ENCODE peak calls at places on chromosomes 4 and X, in ten cellular contexts. One of them, this sample, is unnamed.

GRCh38 chr4:3168029-3168428 is 80.9 kb upstream of the MSANTD1 start:
- DNase-seq in HFF-Myc: no peak
- DNase-seq in tibial nerve: no peak
- DNase-seq in IMR-90: peak; percentile 76
- DNase-seq in cardiac fibroblast: peak; percentile 22
- DNase-seq in cardiac muscle cell: peak; percentile 17
- DNase-seq in progenitor cell of endocrine pancreas: no peak
- DNase-seq in CD4-positive, alpha-beta T cell: no peak
- DNase-seq in H9: no peak
- DNase-seq in GM20000: no peak
- DNase-seq in this sample: no peak

GRCh38 chr4:2858451-2859217 is 15.0 kb downstream of the ADD1 start:
- DNase-seq in HFF-Myc: no peak
- DNase-seq in tibial nerve: no peak
- DNase-seq in IMR-90: peak; percentile 58
- DNase-seq in cardiac fibroblast: peak; percentile 62
- DNase-seq in cardiac muscle cell: peak; percentile 65
- DNase-seq in progenitor cell of endocrine pancreas: no peak
- DNase-seq in CD4-positive, alpha-beta T cell: no peak
- DNase-seq in H9: no peak
- DNase-seq in GM20000: no peak
- DNase-seq in this sample: no peak

GRCh38 chrX:140815868-140816267 is 106.3 kb downstream of the LINC00632 start:
- DNase-seq in HFF-Myc: peak; percentile 10
- DNase-seq in tibial nerve: no peak
- DNase-seq in IMR-90: peak; percentile 10
- DNase-seq in cardiac fibroblast: peak; percentile 49
- DNase-seq in cardiac muscle cell: peak; percentile 69
- DNase-seq in progenitor cell of endocrine pancreas: no peak
- DNase-seq in CD4-positive, alpha-beta T cell: no peak
- DNase-seq in H9: no peak
- DNase-seq in GM20000: no peak
- DNase-seq in this sample: no peak

GRCh38 chr4:8133897-8134542 is 24.6 kb downstream of the ABLIM2 start:
- DNase-seq in HFF-Myc: no peak
- DNase-seq in tibial nerve: no peak
- DNase-seq in IMR-90: no peak
- DNase-seq in cardiac fibroblast: no peak
- DNase-seq in cardiac muscle cell: no peak
- DNase-seq in progenitor cell of endocrine pancreas: no peak
- DNase-seq in CD4-positive, alpha-beta T cell: no peak
- DNase-seq in H9: peak; percentile 63
- DNase-seq in GM20000: no peak
- DNase-seq in this sample: no peak

GRCh38 chr4:124329134-124329533 is 383.4 kb downstream of the ANKRD50 start:
- DNase-seq in HFF-Myc: no peak
- DNase-seq in tibial nerve: no peak
- DNase-seq in IMR-90: no peak
- DNase-seq in cardiac fibroblast: no peak
- DNase-seq in cardiac muscle cell: no peak
- DNase-seq in progenitor cell of endocrine pancreas: no peak
- DNase-seq in CD4-positive, alpha-beta T cell: no peak
- DNase-seq in H9: no peak
- DNase-seq in GM20000: no peak
- DNase-seq in this sample: no peak

GRCh38 chr4:124997124-124997523 is 284.6 kb upstream of the ANKRD50 start:
- DNase-seq in HFF-Myc: no peak
- DNase-seq in tibial nerve: no peak
- DNase-seq in IMR-90: no peak
- DNase-seq in cardiac fibroblast: no peak
- DNase-seq in cardiac muscle cell: no peak
- DNase-seq in progenitor cell of endocrine pancreas: no peak
- DNase-seq in CD4-positive, alpha-beta T cell: no peak
- DNase-seq in H9: no peak
- DNase-seq in GM20000: no peak
- DNase-seq in this sample: no peak

GRCh38 chrX:49001521-49002090 is 458 bp downstream of the GRIPAP1 start:
- DNase-seq in HFF-Myc: no peak
- DNase-seq in tibial nerve: peak; percentile 5
- DNase-seq in IMR-90: peak; percentile 36
- DNase-seq in cardiac fibroblast: peak; percentile 46
- DNase-seq in cardiac muscle cell: peak; percentile 44
- DNase-seq in progenitor cell of endocrine pancreas: no peak
- DNase-seq in CD4-positive, alpha-beta T cell: peak; percentile 40
- DNase-seq in H9: peak; percentile 50
- DNase-seq in GM20000: peak; percentile 34
- DNase-seq in this sample: peak; percentile 3

GRCh38 chrX:5397409-5397808 is 831.3 kb downstream of the NLGN4X start:
- DNase-seq in HFF-Myc: no peak
- DNase-seq in tibial nerve: no peak
- DNase-seq in IMR-90: no peak
- DNase-seq in cardiac fibroblast: no peak
- DNase-seq in cardiac muscle cell: no peak
- DNase-seq in progenitor cell of endocrine pancreas: no peak
- DNase-seq in CD4-positive, alpha-beta T cell: no peak
- DNase-seq in H9: no peak
- DNase-seq in GM20000: no peak
- DNase-seq in this sample: peak; percentile 18

GRCh38 chr4:173370130-173370476 is 651 bp upstream of the SAP30 start:
- DNase-seq in HFF-Myc: no peak
- DNase-seq in tibial nerve: peak; percentile 62
- DNase-seq in IMR-90: no peak
- DNase-seq in cardiac fibroblast: no peak
- DNase-seq in cardiac muscle cell: no peak
- DNase-seq in progenitor cell of endocrine pancreas: no peak
- DNase-seq in CD4-positive, alpha-beta T cell: peak; percentile 62
- DNase-seq in H9: no peak
- DNase-seq in GM20000: peak; percentile 29
- DNase-seq in this sample: peak; percentile 40

GRCh38 chrX:23554304-23554703 is 113.0 kb upstream of the PRDX4 start:
- DNase-seq in HFF-Myc: peak; percentile 9
- DNase-seq in tibial nerve: peak; percentile 19
- DNase-seq in IMR-90: peak; percentile 50
- DNase-seq in cardiac fibroblast: peak; percentile 60
- DNase-seq in cardiac muscle cell: peak; percentile 60
- DNase-seq in progenitor cell of endocrine pancreas: no peak
- DNase-seq in CD4-positive, alpha-beta T cell: no peak
- DNase-seq in H9: no peak
- DNase-seq in GM20000: peak; percentile 4
- DNase-seq in this sample: no peak
- TF ChIP-seq CTCF in HFF-Myc: peak; percentile 28
- TF ChIP-seq CTCF in tibial nerve: peak; percentile 16
- TF ChIP-seq CTCF in IMR-90: peak; percentile 57
- TF ChIP-seq CTCF in cardiac fibroblast: peak; percentile 37
- TF ChIP-seq CTCF in cardiac muscle cell: peak; percentile 52
- TF ChIP-seq CTCF in progenitor cell of endocrine pancreas: peak; percentile 81
- TF ChIP-seq CTCF in CD4-positive, alpha-beta T cell: no peak
- TF ChIP-seq CTCF in H9: peak; percentile 91
- TF ChIP-seq CTCF in GM20000: no peak
- TF ChIP-seq CTCF in this sample: peak; percentile 44

DNA sequence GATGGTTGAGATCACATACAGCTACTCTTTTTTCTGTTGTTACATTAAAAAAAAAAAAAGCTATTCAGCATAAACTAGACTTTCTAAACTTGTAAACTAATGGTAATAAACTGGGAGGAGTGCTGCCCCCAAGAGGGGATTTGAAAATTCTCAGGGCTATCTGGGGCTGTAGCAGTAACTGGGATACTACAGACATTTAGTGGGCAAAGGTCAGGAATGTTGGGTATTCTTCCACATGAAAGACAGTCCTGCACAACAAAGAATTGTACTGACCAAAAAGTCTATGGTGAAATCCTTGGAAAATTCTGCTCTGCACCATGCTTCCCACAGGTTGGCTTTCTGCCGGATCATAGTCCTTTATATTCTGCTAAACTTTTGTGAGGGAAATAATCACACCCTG is 232.6 kb upstream of the BOD1L1 start:
- DNase-seq in HFF-Myc: no peak
- DNase-seq in tibial nerve: no peak
- DNase-seq in IMR-90: no peak
- DNase-seq in cardiac fibroblast: peak; percentile 8
- DNase-seq in cardiac muscle cell: peak; percentile 23
- DNase-seq in progenitor cell of endocrine pancreas: no peak
- DNase-seq in CD4-positive, alpha-beta T cell: no peak
- DNase-seq in H9: no peak
- DNase-seq in GM20000: no peak
- DNase-seq in this sample: no peak
- TF ChIP-seq CTCF in HFF-Myc: peak; percentile 17
- TF ChIP-seq CTCF in tibial nerve: no peak
- TF ChIP-seq CTCF in IMR-90: no peak
- TF ChIP-seq CTCF in cardiac fibroblast: peak; percentile 10
- TF ChIP-seq CTCF in cardiac muscle cell: peak; percentile 27
- TF ChIP-seq CTCF in progenitor cell of endocrine pancreas: peak; percentile 13
- TF ChIP-seq CTCF in CD4-positive, alpha-beta T cell: no peak
- TF ChIP-seq CTCF in H9: peak; percentile 65
- TF ChIP-seq CTCF in GM20000: no peak
- TF ChIP-seq CTCF in this sample: no peak

DNA sequence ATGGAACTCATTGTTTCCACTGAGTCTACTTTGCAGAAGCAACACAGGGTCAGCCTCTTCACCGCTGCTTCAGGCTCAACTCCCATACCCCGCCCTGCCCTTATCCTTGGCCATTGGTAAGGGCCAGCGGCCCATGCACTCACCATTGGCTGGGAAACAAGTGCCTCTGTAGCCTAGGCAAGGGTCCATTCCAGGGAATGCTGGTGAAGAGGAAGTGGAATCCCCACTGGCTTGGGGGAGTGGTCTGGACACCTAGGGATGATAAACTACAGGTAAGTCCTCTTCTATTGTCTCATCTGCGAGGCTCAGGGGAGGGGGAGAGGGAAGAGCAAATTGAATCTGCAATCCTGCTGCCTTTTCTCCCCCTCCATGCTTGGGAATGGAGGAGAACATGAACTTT is 153.1 kb downstream of the SH3BGRL start:
- DNase-seq in HFF-Myc: no peak
- DNase-seq in tibial nerve: no peak
- DNase-seq in IMR-90: no peak
- DNase-seq in cardiac fibroblast: no peak
- DNase-seq in cardiac muscle cell: no peak
- DNase-seq in progenitor cell of endocrine pancreas: no peak
- DNase-seq in CD4-positive, alpha-beta T cell: no peak
- DNase-seq in H9: no peak
- DNase-seq in GM20000: no peak
- DNase-seq in this sample: no peak
- TF ChIP-seq CTCF in HFF-Myc: no peak
- TF ChIP-seq CTCF in tibial nerve: no peak
- TF ChIP-seq CTCF in IMR-90: no peak
- TF ChIP-seq CTCF in cardiac fibroblast: no peak
- TF ChIP-seq CTCF in cardiac muscle cell: no peak
- TF ChIP-seq CTCF in progenitor cell of endocrine pancreas: no peak
- TF ChIP-seq CTCF in CD4-positive, alpha-beta T cell: no peak
- TF ChIP-seq CTCF in H9: no peak
- TF ChIP-seq CTCF in GM20000: no peak
- TF ChIP-seq CTCF in this sample: no peak

GRCh38 chr4:71526626-71527406 is 188.0 kb downstream of the SLC4A4 start:
- DNase-seq in HFF-Myc: no peak
- DNase-seq in tibial nerve: no peak
- DNase-seq in IMR-90: no peak
- DNase-seq in cardiac fibroblast: no peak
- DNase-seq in cardiac muscle cell: no peak
- DNase-seq in progenitor cell of endocrine pancreas: no peak
- DNase-seq in CD4-positive, alpha-beta T cell: no peak
- DNase-seq in H9: no peak
- DNase-seq in GM20000: no peak
- DNase-seq in this sample: no peak
- TF ChIP-seq CTCF in HFF-Myc: peak; percentile 6
- TF ChIP-seq CTCF in tibial nerve: no peak
- TF ChIP-seq CTCF in IMR-90: peak; percentile 23
- TF ChIP-seq CTCF in cardiac fibroblast: peak; percentile 11
- TF ChIP-seq CTCF in cardiac muscle cell: no peak
- TF ChIP-seq CTCF in progenitor cell of endocrine pancreas: no peak
- TF ChIP-seq CTCF in CD4-positive, alpha-beta T cell: no peak
- TF ChIP-seq CTCF in H9: peak; percentile 56
- TF ChIP-seq CTCF in GM20000: no peak
- TF ChIP-seq CTCF in this sample: no peak

DNA sequence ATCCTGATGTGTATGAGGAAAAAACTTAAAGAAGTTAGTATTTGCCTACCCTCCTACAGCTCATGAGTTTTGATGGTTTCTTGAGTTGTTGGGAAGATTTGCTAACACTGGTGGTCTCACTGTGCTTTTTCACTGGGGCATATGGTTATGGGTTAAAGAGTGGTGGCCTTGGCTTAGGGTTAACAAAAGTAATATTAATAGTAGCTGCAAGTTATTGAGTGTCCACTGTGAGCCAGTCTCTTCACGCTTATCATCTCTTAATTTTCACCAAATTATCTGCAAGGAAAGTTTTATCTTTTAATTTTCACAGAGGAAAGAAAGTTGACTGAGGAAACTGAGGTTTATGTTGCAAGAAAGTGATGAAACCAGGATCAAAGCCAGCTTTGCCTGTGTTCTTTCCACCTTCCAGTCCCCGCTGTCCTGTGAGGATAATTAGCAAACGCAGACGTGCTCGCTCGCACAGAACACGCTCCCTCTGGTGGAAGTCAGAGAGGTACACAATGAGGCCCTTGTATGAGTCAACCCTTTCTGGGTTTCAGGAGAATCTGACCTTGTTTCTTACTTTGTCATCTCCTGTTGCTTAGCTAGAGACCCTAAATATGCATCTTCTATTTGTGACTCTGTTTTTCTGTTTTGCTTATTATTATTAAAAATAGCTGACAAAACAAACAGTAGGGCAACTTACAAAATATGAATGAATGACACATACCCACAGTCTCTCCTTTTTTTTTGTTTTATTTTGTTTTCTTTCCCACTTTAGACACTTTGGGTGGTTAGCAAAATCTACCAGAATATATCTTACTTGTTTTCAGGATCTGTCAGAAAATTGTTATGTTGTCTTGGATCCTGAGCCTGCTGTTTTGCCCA is 94.3 kb downstream of the DDIT4L start:
- DNase-seq in HFF-Myc: peak; percentile 39
- DNase-seq in tibial nerve: peak; percentile 77
- DNase-seq in IMR-90: peak; percentile 77
- DNase-seq in cardiac fibroblast: peak; percentile 82
- DNase-seq in cardiac muscle cell: peak; percentile 88
- DNase-seq in progenitor cell of endocrine pancreas: peak; percentile 16
- DNase-seq in CD4-positive, alpha-beta T cell: peak; percentile 45
- DNase-seq in H9: peak; percentile 73
- DNase-seq in GM20000: peak; percentile 52
- DNase-seq in this sample: peak; percentile 50
- TF ChIP-seq CTCF in HFF-Myc: peak; percentile 85
- TF ChIP-seq CTCF in tibial nerve: peak; percentile 66
- TF ChIP-seq CTCF in IMR-90: peak; percentile 77
- TF ChIP-seq CTCF in cardiac fibroblast: peak; percentile 83
- TF ChIP-seq CTCF in cardiac muscle cell: peak; percentile 90
- TF ChIP-seq CTCF in progenitor cell of endocrine pancreas: peak; percentile 76
- TF ChIP-seq CTCF in CD4-positive, alpha-beta T cell: peak; percentile 76
- TF ChIP-seq CTCF in H9: peak; percentile 78
- TF ChIP-seq CTCF in GM20000: peak; percentile 44
- TF ChIP-seq CTCF in this sample: no peak